ENCODE peak calls at places on chromosomes 16 and 17, in seven cellular contexts. B is LoVo; S is fibroblast of the conjunctiva; C is SHP77; Y is IMR-90; P is HS-5; D is stimulated activated naive B cell treated with anti-CD40 and anti-IgM and Interleukin-4, amounts not matched to agents 10 μg/mL and 1 μg/mL and 100 μg/mL, for 72 hours. Z is an unnamed sample.

GRCh38 chr17:17067277-17067676 is 25.0 kb downstream of the MPRIP start:
- DNase-seq in B (peak; percentile 36), S (no peak), C (no peak), Y (peak; percentile 55), P (no peak), D (no peak), Z (no peak)

GRCh38 chr17:32928527-32929287 is 754 bp downstream of the TMEM98 start:
- DNase-seq in B (no peak), S (no peak), C (no peak), Y (peak; percentile 26), P (no peak), D (no peak), Z (no peak)

GRCh38 chr17:67582632-67583230 is 135.0 kb upstream of the NOL11 start:
- DNase-seq in B (no peak), S (no peak), C (peak; percentile 89), Y (peak; percentile 62), P (no peak), D (no peak), Z (peak; percentile 99)

GRCh38 chr16:90020838-90021382 is 1.7 kb upstream of the DBNDD1 start:
- DNase-seq in B (no peak), S (no peak), C (peak; percentile 64), Y (peak; percentile 76), P (no peak), D (no peak), Z (no peak)

GRCh38 chr16:71311553-71312158 is 22.5 kb upstream of the CMTR2 start:
- DNase-seq in B (no peak), S (no peak), C (peak; percentile 17), Y (peak; percentile 5), P (no peak), D (no peak), Z (no peak)

GRCh38 chr17:14672830-14673229 is 371.9 kb downstream of the HS3ST3B1 start:
- DNase-seq in B (no peak), S (peak; percentile 31), C (no peak), Y (peak; percentile 47), P (peak; percentile 2), D (no peak), Z (no peak)

GRCh38 chr16:8798174-8798527 is 512 bp downstream of the PMM2 start:
- DNase-seq in B (peak; percentile 43), S (no peak), C (no peak), Y (peak; percentile 36), P (peak; percentile 9), D (no peak), Z (no peak)

GRCh38 chr16:23499801-23500200 is 10.5 kb downstream of the GGA2 start:
- DNase-seq in B (no peak), S (no peak), C (no peak), Y (no peak), P (no peak), D (no peak), Z (no peak)

GRCh38 chr17:6712058-6712853 is 913 bp downstream of the SLC13A5 start:
- DNase-seq in B (no peak), S (no peak), C (no peak), Y (no peak), P (no peak), D (no peak), Z (no peak)

GRCh38 chr16:4937782-4938682 is 1.1 kb upstream of the PPL start:
- DNase-seq in B (no peak), S (no peak), C (no peak), Y (no peak), P (no peak), D (no peak), Z (no peak)

GRCh38 chr16:83305092-83305491 is 502.7 kb upstream of the HSBP1 start:
- DNase-seq in B (no peak), S (peak; percentile 22), C (no peak), Y (peak; percentile 86), P (peak; percentile 72), D (no peak), Z (no peak)

GRCh38 chr17:82927661-82928601 is 88.1 kb upstream of the ZNF750 start:
- DNase-seq in B (no peak), S (no peak), C (no peak), Y (no peak), P (no peak), D (no peak), Z (no peak)

GRCh38 chr16:25063102-25063501 is 47.9 kb upstream of the ARHGAP17 start:
- DNase-seq in B (no peak), S (no peak), C (peak; percentile 32), Y (no peak), P (no peak), D (peak; percentile 53), Z (no peak)

GRCh38 chr17:21177401-21177800 is 36.6 kb downstream of the TMEM11 start:
- DNase-seq in B (no peak), S (no peak), C (no peak), Y (no peak), P (no peak), D (no peak), Z (no peak)

GRCh38 chr17:78381601-78382168 is 3.2 kb downstream of the PGS1 start:
- DNase-seq in B (no peak), S (no peak), C (no peak), Y (no peak), P (no peak), D (no peak), Z (no peak)

GRCh38 chr17:2299136-2299535 is 4.4 kb downstream of the SMG6 start:
- DNase-seq in B (no peak), S (no peak), C (no peak), Y (no peak), P (no peak), D (no peak), Z (no peak)

GRCh38 chr17:68868708-68869107 is 86.5 kb downstream of the ABCA8 start:
- DNase-seq in B (no peak), S (peak; percentile 12), C (no peak), Y (peak; percentile 31), P (no peak), D (no peak), Z (no peak)

GRCh38 chr17:37062036-37062435 is 113.3 kb downstream of the AATF start:
- DNase-seq in B (no peak), S (no peak), C (no peak), Y (no peak), P (no peak), D (no peak), Z (no peak)

GRCh38 chr17:74712756-74713155 is at the start of gene CD300LF:
- DNase-seq in B (no peak), S (no peak), C (no peak), Y (no peak), P (no peak), D (no peak), Z (no peak)

GRCh38 chr16:11671676-11672075 is 3.4 kb downstream of the SNN start:
- DNase-seq in B (no peak), S (no peak), C (no peak), Y (no peak), P (no peak), D (no peak), Z (no peak)

GRCh38 chr16:55408656-55409055 is 70.3 kb upstream of the MMP2 start:
- DNase-seq in B (no peak), S (no peak), C (no peak), Y (no peak), P (no peak), D (no peak), Z (no peak)

GRCh38 chr17:77488531-77489238 is 347.9 kb downstream of the SEC14L1 start:
- DNase-seq in B (no peak), S (no peak), C (no peak), Y (peak; percentile 33), P (no peak), D (no peak), Z (no peak)

GRCh38 chr16:66369055-66369592 is 2.6 kb downstream of the CDH5 start:
- DNase-seq in B (no peak), S (no peak), C (no peak), Y (no peak), P (no peak), D (no peak), Z (no peak)

GRCh38 chr17:15457723-15458094 is 9.7 kb downstream of the CDRT4 start:
- DNase-seq in B (no peak), S (no peak), C (no peak), Y (no peak), P (no peak), D (no peak), Z (no peak)

GRCh38 chr17:34584805-34585416 is 5.5 kb downstream of the TMEM132E start:
- DNase-seq in B (peak; percentile 2), S (no peak), C (no peak), Y (peak; percentile 2), P (no peak), D (no peak), Z (no peak)

GRCh38 chr17:7179317-7180254 is at the start of gene ASGR1:
- DNase-seq in B (no peak), S (no peak), C (no peak), Y (no peak), P (no peak), D (no peak), Z (no peak)

GRCh38 chr16:55495616-55496289 is 13.1 kb upstream of the LPCAT2 start:
- DNase-seq in B (no peak), S (peak; percentile 90), C (no peak), Y (peak; percentile 85), P (no peak), D (no peak), Z (no peak)

GRCh38 chr17:79425686-79426085 is 185.2 kb downstream of the RBFOX3 start:
- DNase-seq in B (no peak), S (no peak), C (no peak), Y (no peak), P (no peak), D (no peak), Z (no peak)